ENCODE peak calls at places on chromosome 12, in seven cellular contexts. H, I, D, P, V, T and J are unnamed samples. For H3K4me1, the result is how much of the 10 kb centered on the place peaks cover.

GRCh38 chr12:42510823-42511222 is 78.7 kb downstream of the PRICKLE1 start:
- DNase-seq in H (no peak), I (no peak), D (peak), P (no peak), V (no peak), T (no peak), J (no peak)

GRCh38 chr12:90622431-90622830 is 332.5 kb downstream of the CCER1 start:
- DNase-seq in H (no peak), I (no peak), D (no peak), P (no peak), V (no peak), T (no peak), J (no peak)

GRCh38 chr12:68446896-68447806 is 115.0 kb upstream of the MDM1 start:
- DNase-seq in H (no peak), I (no peak), D (no peak), P (no peak), V (no peak), T (no peak), J (no peak)

GRCh38 chr12:128069359-128069997 is 197.5 kb upstream of the TMEM132C start:
- DNase-seq in H (peak), I (peak), D (peak), P (no peak), V (no peak), T (peak), J (no peak)

GRCh38 chr12:51076235-51076930 is 7.0 kb downstream of the CSRNP2 start:
- DNase-seq in H (no peak), I (no peak), D (no peak), P (no peak), V (no peak), T (no peak), J (no peak)

GRCh38 chr12:102479984-102480383 is 379 bp downstream of the IGF1 start:
- DNase-seq in H (no peak), I (no peak), D (no peak), P (no peak), V (no peak), T (no peak), J (no peak)

GRCh38 chr12:130204441-130204840 is 42.2 kb downstream of the FZD10 start:
- DNase-seq in H (no peak), I (no peak), D (no peak), P (no peak), V (peak), T (no peak), J (no peak)

GRCh38 chr12:75814856-75815754 is 216.5 kb downstream of the PHLDA1 start:
- DNase-seq in H (peak), I (no peak), D (peak), P (no peak), V (no peak), T (peak), J (no peak)

GRCh38 chr12:16482726-16483125 is 123.2 kb downstream of the LMO3 start:
- DNase-seq in H (no peak), I (no peak), D (no peak), P (no peak), V (no peak), T (no peak), J (no peak)

DNA sequence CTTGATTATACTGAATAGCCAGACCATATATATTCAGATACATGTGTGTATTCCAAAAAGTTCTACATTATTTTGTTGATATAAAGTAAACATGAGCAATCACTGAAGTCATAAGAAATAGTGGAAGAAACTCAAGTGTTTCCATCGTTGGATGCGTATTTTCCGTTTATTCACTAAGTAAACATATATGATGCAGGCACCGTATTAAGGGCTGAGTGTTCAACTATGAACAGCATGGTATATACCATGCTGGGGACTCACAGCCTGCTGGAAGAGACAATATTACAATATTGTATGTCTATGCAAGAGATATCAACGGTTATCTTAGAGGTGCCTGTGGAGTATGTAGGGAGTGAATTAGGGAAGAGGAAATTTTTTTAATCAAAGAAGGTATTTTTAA is 1.2 kb downstream of the PYROXD1 start:
- DNase-seq in H (no peak), I (no peak), D (no peak), P (no peak), V (no peak), T (peak), J (no peak)
- H3K4me3 ChIP-seq in H (peak), I (peak), D (no peak), P (peak), V (peak), T (peak), J (peak)

GRCh38 chr12:5232291-5232690 is 188.6 kb downstream of the KCNA5 start:
- DNase-seq in H (no peak), I (no peak), D (no peak), P (no peak), V (no peak), T (no peak), J (no peak)

GRCh38 chr12:5230861-5231260 is 187.2 kb downstream of the KCNA5 start:
- DNase-seq in H (no peak), I (no peak), D (no peak), P (no peak), V (no peak), T (no peak), J (no peak)

GRCh38 chr12:5236022-5236421 is 192.3 kb downstream of the KCNA5 start:
- DNase-seq in H (no peak), I (no peak), D (no peak), P (no peak), V (no peak), T (no peak), J (no peak)

GRCh38 chr12:5230151-5230550 is 186.5 kb downstream of the KCNA5 start:
- DNase-seq in H (no peak), I (no peak), D (no peak), P (no peak), V (no peak), T (no peak), J (no peak)

GRCh38 chr12:5232826-5233500 is 189.3 kb downstream of the KCNA5 start:
- DNase-seq in H (no peak), I (no peak), D (no peak), P (no peak), V (no peak), T (no peak), J (no peak)
- TF ChIP-seq CTCF in H (no peak), I (no peak), D (no peak), P (no peak), V (no peak), T (no peak), J (no peak)

GRCh38 chr12:53047221-53048032 is 2.4 kb upstream of the TNS2 start:
- DNase-seq in H (peak), I (peak), D (peak), P (peak), V (peak), T (peak), J (peak)

GRCh38 chr12:53048033-53048779 is 1.7 kb upstream of the TNS2 start:
- DNase-seq in H (peak), I (peak), D (peak), P (peak), V (peak), T (peak), J (peak)

GRCh38 chr12:53049582-53050318 is at the start of gene TNS2:
- DNase-seq in H (no peak), I (peak), D (peak), P (peak), V (peak), T (peak), J (peak)

GRCh38 chr12:53050426-53051057 is 677 bp downstream of the TNS2 start:
- DNase-seq in H (no peak), I (peak), D (no peak), P (no peak), V (no peak), T (no peak), J (no peak)

GRCh38 chr12:53048780-53049401 is 974 bp upstream of the TNS2 start:
- DNase-seq in H (no peak), I (peak), D (no peak), P (peak), V (peak), T (no peak), J (peak)
- H3K4me1 ChIP-seq in H (half or more), I (half or more), D (half or more), P (half or more), V (half or more), T (half or more), J (half or more)

GRCh38 chr12:66070378-66071120 is 60.0 kb downstream of the LLPH start:
- DNase-seq in H (no peak), I (no peak), D (no peak), P (no peak), V (no peak), T (no peak), J (no peak)
- H3K4me3 ChIP-seq in H (no peak), I (no peak), D (no peak), P (no peak), V (no peak), T (no peak), J (no peak)

GRCh38 chr12:34022079-34022830 is at the start of gene ALG10:
- DNase-seq in H (peak), I (peak), D (peak), P (peak), V (peak), T (peak), J (peak)
- TF ChIP-seq CTCF in H (peak), I (peak), D (peak), P (peak), V (peak), T (peak), J (peak)

DNA sequence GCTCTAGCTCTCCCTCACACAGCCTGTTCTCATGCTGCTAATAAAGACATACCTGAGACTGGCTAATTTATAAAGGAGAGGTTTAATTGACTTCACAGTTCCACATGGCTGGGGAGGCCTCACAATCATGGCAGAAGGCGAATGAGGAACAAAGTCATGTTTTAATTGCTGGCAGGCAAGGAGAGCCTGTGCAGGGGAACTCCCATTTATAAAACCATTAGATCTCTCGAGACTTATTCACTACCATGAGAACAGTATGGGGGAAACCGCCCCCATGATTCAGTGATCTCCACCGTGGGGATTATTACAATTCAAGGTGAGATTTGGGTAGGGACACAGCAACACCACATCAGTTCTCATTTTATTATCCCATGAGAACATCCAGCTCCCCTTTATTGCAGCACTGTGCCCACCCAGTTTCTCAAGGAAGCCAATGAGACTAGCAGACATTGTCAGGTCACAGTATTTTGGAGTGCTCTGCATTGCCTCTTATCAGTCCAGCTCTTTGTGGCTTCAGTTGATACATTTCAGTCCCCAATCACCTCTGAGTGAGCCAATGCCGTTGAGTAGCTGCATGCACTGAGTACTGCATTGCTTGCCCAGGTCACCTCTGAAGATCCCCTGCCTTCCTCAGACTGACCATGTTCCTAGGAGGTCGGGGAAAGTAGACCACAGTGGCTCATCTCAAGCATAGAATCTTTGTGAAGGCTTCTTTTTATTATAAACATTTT is 131.2 kb downstream of the CRADD start:
- DNase-seq in H (no peak), I (no peak), D (no peak), P (no peak), V (no peak), T (no peak), J (no peak)
- H3K4me1 ChIP-seq in H (under half), I (under half), D (under half), P (half or more), V (under half), T (under half), J (under half)

DNA sequence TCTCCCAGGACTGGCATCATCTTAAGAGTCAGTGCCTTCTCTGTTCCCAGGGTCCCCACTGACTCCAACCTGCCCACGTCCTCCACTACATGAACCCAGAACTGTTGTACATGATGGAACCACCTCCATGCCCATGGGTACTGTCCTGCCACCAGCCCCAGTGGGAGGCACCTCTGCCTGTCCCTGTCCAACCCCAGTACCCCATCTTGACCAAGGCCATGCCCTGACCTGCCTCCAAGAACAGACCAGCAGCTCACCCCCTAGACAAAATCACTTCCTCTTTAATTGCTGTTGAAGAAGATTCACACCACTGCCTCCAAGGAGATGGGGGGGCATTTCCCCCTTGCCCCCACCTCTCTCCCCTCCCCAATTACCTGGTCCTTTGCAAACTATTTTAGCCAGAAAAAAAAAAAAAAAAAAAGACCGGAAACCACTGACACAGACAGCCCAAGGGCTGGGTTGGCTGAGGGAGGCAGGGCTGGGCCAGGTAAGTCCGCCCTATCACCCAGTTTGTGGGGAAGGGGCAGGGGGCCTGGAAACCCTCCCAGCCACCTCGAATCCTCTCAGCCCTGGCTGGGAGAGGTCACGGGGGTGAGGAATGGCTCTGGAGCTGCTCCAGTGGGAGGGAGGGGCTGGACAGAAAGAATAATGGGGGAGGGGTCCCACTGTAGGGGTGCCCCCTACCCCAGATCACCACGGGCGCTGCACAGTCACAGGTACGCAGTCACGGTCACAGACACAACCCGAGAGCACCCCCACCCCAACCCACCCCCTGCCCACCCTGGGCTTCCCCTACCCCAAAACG is 13.4 kb downstream of the AGAP2 start:
- DNase-seq in H (no peak), I (no peak), D (no peak), P (no peak), V (no peak), T (no peak), J (no peak)
- H3K4me3 ChIP-seq in H (peak), I (no peak), D (no peak), P (no peak), V (no peak), T (no peak), J (no peak)

GRCh38 chr12:117470804-117471203 is 109.4 kb upstream of the NOS1 start:
- DNase-seq in H (no peak), I (no peak), D (no peak), P (no peak), V (no peak), T (peak), J (no peak)
- TF ChIP-seq CTCF in H (peak), I (peak), D (no peak), P (peak), V (no peak), T (peak), J (no peak)